ENCODE peak calls at places on chromosome 3, in five cellular contexts. V, P, I, R and C are unnamed samples.

GRCh38 chr3:149120051-149120972 is 9.1 kb upstream of the HPS3 start:
- DNase-seq in R (peak), P (peak), I (peak), V (no peak), C (no peak)

GRCh38 chr3:196486263-196486662 is 17.3 kb downstream of the RNF168 start:
- DNase-seq in V (no peak), P (peak), R (no peak), I (no peak), C (no peak)

GRCh38 chr3:140794507-140794906 is 116.6 kb downstream of the TRIM42 start:
- DNase-seq in P (no peak), I (no peak), V (no peak), R (no peak), C (no peak)

GRCh38 chr3:58874795-58875194 is 175.0 kb downstream of the CFAP20DC start:
- DNase-seq in R (no peak), V (no peak), I (no peak), P (peak), C (no peak)

GRCh38 chr3:159828542-159828943 is 160.1 kb upstream of the IL12A start:
- DNase-seq in I (peak), V (no peak), R (no peak), P (peak), C (no peak)

GRCh38 chr3:57805674-57806073 is 49.6 kb downstream of the SLMAP start:
- DNase-seq in V (no peak), P (peak), I (no peak), R (no peak), C (no peak)

GRCh38 chr3:180570238-180570637 is 31.7 kb upstream of the TTC14 start:
- DNase-seq in P (no peak), I (no peak), R (no peak), V (no peak), C (no peak)

GRCh38 chr3:62876064-62876463 is 848 bp upstream of the CADPS start:
- DNase-seq in I (peak), P (peak), R (no peak), V (no peak), C (no peak)

GRCh38 chr3:58386966-58387365 is 46.7 kb downstream of the PDHB start:
- DNase-seq in V (no peak), P (peak), I (no peak), R (no peak), C (no peak)

GRCh38 chr3:117790256-117790987 is 1080.8 kb downstream of the TUSC7 start:
- DNase-seq in R (no peak), P (no peak), I (no peak), V (no peak), C (no peak)

GRCh38 chr3:192930585-192930984 is 12.9 kb upstream of the MB21D2 start:
- DNase-seq in P (peak), R (no peak), I (no peak), V (no peak), C (no peak)

GRCh38 chr3:51311055-51311454 is 74.0 kb upstream of the MANF start:
- DNase-seq in V (no peak), P (peak), I (peak), R (no peak), C (no peak)

GRCh38 chr3:55728461-55729100 is 241.5 kb upstream of the WNT5A start:
- DNase-seq in I (no peak), P (no peak), V (no peak), R (no peak), C (no peak)

GRCh38 chr3:158642005-158642404 is 2.3 kb upstream of the GFM1 start:
- DNase-seq in R (no peak), P (no peak), I (no peak), V (no peak), C (no peak)

GRCh38 chr3:195446359-195446758 is 3.5 kb upstream of the ACAP2 start:
- DNase-seq in V (no peak), R (no peak), P (no peak), I (peak), C (no peak)

GRCh38 chr3:151113342-151113741 is 27.9 kb downstream of the MED12L start:
- DNase-seq in P (no peak), V (no peak), I (no peak), R (no peak), C (no peak)

GRCh38 chr3:62999158-62999557 is 123.9 kb upstream of the CADPS start:
- DNase-seq in I (no peak), R (no peak), V (no peak), P (no peak), C (no peak)

GRCh38 chr3:183490211-183490601 is 61.8 kb upstream of the MCF2L2 start:
- DNase-seq in V (no peak), I (no peak), R (no peak), P (no peak), C (no peak)

GRCh38 chr3:139292933-139293664 is 50.7 kb upstream of the MRPS22 start:
- DNase-seq in I (no peak), P (peak), R (no peak), V (peak), C (no peak)

GRCh38 chr3:117226932-117227331 is 517.4 kb downstream of the TUSC7 start:
- DNase-seq in V (no peak), I (no peak), R (no peak), P (no peak), C (no peak)

GRCh38 chr3:163587342-163587741 is 1491.0 kb downstream of the SI start:
- DNase-seq in I (no peak), R (no peak), V (no peak), P (peak), C (no peak)

GRCh38 chr3:191915717-191916116 is 454.8 kb downstream of the PYDC2 start:
- DNase-seq in P (no peak), R (no peak), I (no peak), V (no peak), C (no peak)

GRCh38 chr3:175269394-175269793 is 410.3 kb downstream of the NAALADL2 start:
- DNase-seq in V (no peak), I (no peak), P (no peak), R (no peak), C (no peak)

GRCh38 chr3:48268936-48269551 is 28.1 kb downstream of the ZNF589 start:
- DNase-seq in I (no peak), P (no peak), R (no peak), V (no peak), C (no peak)